ENCODE peak calls at places on chromosomes 6 and 20, in ten cellular contexts. V, D, K, M, E, F, A, X, N and B are unnamed samples. For H3K4me1, the result is how much of the 10 kb centered on the place peaks cover.

GRCh38 chr6:117167520-117168271 is 97.7 kb upstream of the VGLL2 start:
- DNase-seq in V (no peak), X (peak), K (no peak), E (peak), N (peak), A (peak), D (no peak), F (no peak), M (no peak), B (peak)

GRCh38 chr20:37202267-37202943 is 23.1 kb upstream of the MROH8 start:
- DNase-seq in D (no peak), X (peak), M (peak), N (peak), A (peak), F (no peak), V (no peak), K (peak), E (peak), B (no peak)

GRCh38 chr6:150016324-150017185 is 8.8 kb downstream of the RAET1L start:
- DNase-seq in A (peak), F (peak), V (no peak), X (peak), E (peak), N (peak), K (peak), M (no peak), D (no peak), B (no peak)

GRCh38 chr20:58177799-58178198 is 50.7 kb downstream of the ANKRD60 start:
- DNase-seq in X (peak), F (no peak), M (no peak), D (no peak), A (no peak), N (no peak), V (no peak), E (no peak), K (no peak), B (peak)

GRCh38 chr6:90468080-90468479 is 118.8 kb downstream of the MAP3K7 start:
- DNase-seq in K (no peak), M (peak), V (no peak), F (no peak), D (no peak), A (no peak), X (peak), E (peak), N (no peak), B (no peak)

GRCh38 chr6:1689141-1689540 is 79.4 kb downstream of the FOXC1 start:
- DNase-seq in A (no peak), K (no peak), E (no peak), F (no peak), N (no peak), X (peak), M (no peak), V (no peak), D (no peak), B (no peak)

GRCh38 chr6:124434416-124434815 is 527.8 kb upstream of the RNF217 start:
- DNase-seq in K (no peak), E (no peak), F (no peak), A (no peak), M (no peak), N (no peak), D (no peak), X (no peak), V (no peak), B (no peak)

GRCh38 chr20:20437314-20437713 is 69.4 kb downstream of the INSM1 start:
- DNase-seq in D (no peak), V (no peak), M (no peak), N (no peak), A (no peak), E (no peak), X (no peak), F (no peak), K (no peak), B (no peak)

GRCh38 chr20:38748863-38749153 is 548 bp downstream of the ACTR5 start:
- DNase-seq in N (no peak), M (no peak), A (no peak), K (no peak), D (no peak), E (peak), F (no peak), V (no peak), X (no peak), B (no peak)

GRCh38 chr6:74404366-74404765 is 708.4 kb downstream of the CD109 start:
- DNase-seq in N (no peak), K (no peak), X (peak), V (no peak), F (no peak), M (no peak), D (no peak), A (no peak), E (no peak), B (no peak)

GRCh38 chr20:54475334-54476287 is at the start of gene DOK5:
- DNase-seq in M (no peak), D (peak), A (peak), X (peak), N (peak), E (peak), K (peak), V (peak), F (no peak), B (peak)

GRCh38 chr6:165220030-165220429 is 89.4 kb downstream of the C6orf118 start:
- DNase-seq in V (no peak), A (no peak), M (no peak), D (no peak), F (no peak), E (no peak), X (no peak), K (no peak), N (no peak), B (no peak)

GRCh38 chr6:10278786-10279185 is 136.1 kb downstream of the TFAP2A start:
- DNase-seq in K (no peak), M (no peak), N (no peak), A (no peak), F (no peak), E (no peak), X (no peak), D (no peak), V (no peak), B (no peak)

GRCh38 chr6:157106487-157106886 is 216.8 kb downstream of the TMEM242 start:
- DNase-seq in E (peak), N (no peak), D (no peak), V (no peak), X (peak), M (no peak), A (no peak), K (no peak), F (no peak), B (no peak)

GRCh38 chr20:13277663-13278295 is 56.7 kb downstream of the ISM1 start:
- DNase-seq in N (no peak), D (no peak), K (no peak), E (no peak), F (no peak), V (no peak), A (no peak), X (peak), M (no peak), B (no peak)

GRCh38 chr6:131792091-131792496 is 15.7 kb upstream of the ENPP1 start:
- DNase-seq in M (no peak), A (no peak), N (no peak), V (no peak), E (peak), D (no peak), F (no peak), K (no peak), X (peak), B (no peak)

GRCh38 chr6:151275566-151275965 is 35.8 kb downstream of the AKAP12 start:
- DNase-seq in A (no peak), N (no peak), D (no peak), F (no peak), E (no peak), X (no peak), K (no peak), V (no peak), M (no peak), B (no peak)
- H3K4me1 ChIP-seq in A (under half), N (under half), D (under half), F (under half), E (under half), X (under half), K (under half), V (under half), M (under half), B (under half)

GRCh38 chr6:168157272-168158007 is 78.4 kb upstream of the FRMD1 start:
- DNase-seq in D (peak), K (no peak), N (no peak), V (no peak), M (no peak), A (peak), X (peak), F (no peak), E (peak), B (no peak)
- H3K4me3 ChIP-seq in D (peak), K (no peak), N (no peak), V (no peak), M (no peak), A (no peak), X (peak), F (no peak), E (no peak), B (no peak)

DNA sequence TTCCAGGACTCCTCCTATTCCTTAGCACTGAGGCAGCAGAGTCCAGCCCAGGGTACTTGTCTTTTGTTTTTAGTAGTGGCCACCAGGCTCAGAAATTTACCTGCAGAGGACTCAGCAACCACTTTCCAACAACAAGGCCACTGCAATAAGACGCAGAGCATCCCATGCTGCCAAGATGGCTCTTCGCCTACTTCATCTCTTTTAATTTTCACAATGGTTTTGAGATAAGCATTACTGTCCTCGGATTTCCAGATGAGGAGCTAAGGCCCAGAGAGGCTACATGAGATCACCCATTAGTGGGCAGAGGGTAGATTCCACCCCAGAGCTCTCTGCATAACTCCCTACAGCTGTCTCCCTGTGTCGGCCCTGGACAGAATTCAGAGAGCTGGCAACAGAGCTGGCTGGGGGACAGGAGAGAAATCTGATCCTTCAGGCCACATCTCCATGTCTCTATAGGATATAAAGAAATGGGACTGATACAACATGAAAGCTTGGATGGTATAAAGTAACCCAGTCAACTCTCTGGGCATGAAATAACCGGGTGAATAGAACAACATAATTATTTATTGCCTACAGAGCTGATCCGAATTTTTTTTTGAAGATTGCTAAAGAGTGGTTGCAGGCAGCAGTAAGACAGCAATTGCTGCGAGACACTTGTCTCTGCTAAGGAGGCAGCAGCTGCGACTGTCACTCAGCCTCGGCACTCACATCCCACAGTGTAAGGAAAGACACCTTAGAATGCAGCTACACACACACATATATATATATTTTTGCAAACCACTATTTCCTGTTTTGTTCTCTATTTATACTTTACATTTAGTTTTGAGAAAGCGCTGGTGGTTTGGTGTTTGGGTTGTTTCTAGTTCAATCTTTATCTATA is 37.2 kb downstream of the SCML4 start:
- DNase-seq in D (no peak), M (no peak), K (peak), N (no peak), E (no peak), V (no peak), X (no peak), A (no peak), F (no peak), B (no peak)
- H3K4me1 ChIP-seq in D (under half), M (under half), K (under half), N (under half), E (under half), V (under half), X (under half), A (under half), F (under half), B (under half)

DNA sequence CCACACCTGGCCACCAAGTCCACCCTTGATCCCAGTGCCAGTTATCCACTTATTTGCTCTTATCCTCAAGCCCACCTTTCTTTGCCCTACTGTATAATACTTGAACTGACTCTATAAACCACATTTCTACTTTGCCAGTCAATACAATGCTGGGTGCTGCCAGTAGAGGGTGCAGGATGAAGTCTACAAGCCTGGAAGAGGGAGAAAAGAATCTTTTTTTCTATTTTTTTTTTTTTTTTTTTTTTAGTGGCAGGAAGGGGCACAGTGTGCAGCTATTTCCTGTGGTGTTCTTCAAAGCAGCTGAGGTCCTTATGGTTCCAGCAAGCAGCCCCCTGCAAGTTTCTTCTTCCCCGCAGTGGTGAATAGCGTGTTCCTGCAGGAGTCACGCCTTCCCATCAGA is 22.2 kb upstream of the GABRR1 start:
- DNase-seq in F (no peak), V (no peak), N (no peak), A (no peak), E (peak), X (peak), M (peak), D (no peak), K (no peak), B (no peak)
- H3K4me3 ChIP-seq in F (no peak), V (no peak), N (no peak), A (no peak), E (no peak), X (no peak), M (no peak), D (no peak), K (no peak), B (no peak)

DNA sequence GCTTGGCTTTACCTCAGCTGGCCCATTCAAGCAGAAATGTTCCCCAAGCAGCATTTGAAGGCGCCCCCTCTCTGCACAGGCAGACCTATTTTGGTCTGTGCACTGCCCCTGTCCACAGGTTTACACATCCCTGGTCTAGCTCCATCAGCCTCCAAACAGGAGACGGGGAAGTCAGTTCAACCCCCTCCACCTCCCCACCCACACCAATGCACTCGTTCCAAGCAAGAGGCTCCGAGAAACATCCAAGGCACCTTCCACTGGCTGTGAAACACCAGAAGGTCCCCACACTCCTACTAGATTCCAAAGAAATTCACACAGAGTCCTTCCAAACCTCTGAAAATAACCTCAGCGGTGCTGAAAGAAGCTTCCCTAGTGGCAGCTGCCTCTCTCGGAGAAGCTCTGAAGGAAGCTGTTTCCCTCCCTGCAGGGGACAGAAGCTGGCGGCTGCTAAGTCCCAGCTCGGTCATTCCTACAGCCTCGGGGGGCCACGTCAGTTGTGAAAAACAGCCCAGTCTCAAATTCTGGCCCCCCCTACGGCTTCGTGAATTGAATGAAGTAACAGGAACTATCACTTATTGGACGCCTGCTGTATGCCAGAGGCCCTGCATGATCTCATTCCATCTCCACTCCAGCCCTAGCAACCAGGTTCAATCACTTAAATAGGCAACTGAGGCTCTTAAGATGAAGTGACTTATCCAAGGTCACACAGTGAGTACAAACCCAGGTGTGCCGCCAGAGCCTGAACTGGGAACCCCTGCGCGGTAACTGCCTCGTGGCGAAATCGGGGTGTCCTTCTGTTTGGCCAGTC is 815 bp downstream of the SPATA2 start:
- DNase-seq in A (no peak), X (peak), K (no peak), V (peak), E (peak), N (no peak), D (no peak), F (no peak), M (peak), B (no peak)
- H3K4me1 ChIP-seq in A (under half), X (under half), K (under half), V (under half), E (under half), N (under half), D (under half), F (half or more), M (under half), B (under half)

GRCh38 chr20:16368645-16369292 is 204.5 kb downstream of the KIF16B start:
- DNase-seq in F (no peak), M (no peak), D (no peak), K (no peak), A (peak), N (no peak), E (peak), X (peak), V (no peak), B (no peak)
- H3K4me3 ChIP-seq in F (no peak), M (no peak), D (no peak), K (no peak), A (no peak), N (no peak), E (no peak), X (no peak), V (no peak), B (no peak)

GRCh38 chr6:6005467-6006427 is 978 bp downstream of the NRN1 start:
- DNase-seq in D (no peak), K (no peak), F (no peak), A (no peak), N (no peak), M (no peak), E (peak), X (peak), V (no peak), B (no peak)
- H3K4me1 ChIP-seq in D (half or more), K (under half), F (half or more), A (under half), N (under half), M (under half), E (under half), X (under half), V (under half), B (under half)

DNA sequence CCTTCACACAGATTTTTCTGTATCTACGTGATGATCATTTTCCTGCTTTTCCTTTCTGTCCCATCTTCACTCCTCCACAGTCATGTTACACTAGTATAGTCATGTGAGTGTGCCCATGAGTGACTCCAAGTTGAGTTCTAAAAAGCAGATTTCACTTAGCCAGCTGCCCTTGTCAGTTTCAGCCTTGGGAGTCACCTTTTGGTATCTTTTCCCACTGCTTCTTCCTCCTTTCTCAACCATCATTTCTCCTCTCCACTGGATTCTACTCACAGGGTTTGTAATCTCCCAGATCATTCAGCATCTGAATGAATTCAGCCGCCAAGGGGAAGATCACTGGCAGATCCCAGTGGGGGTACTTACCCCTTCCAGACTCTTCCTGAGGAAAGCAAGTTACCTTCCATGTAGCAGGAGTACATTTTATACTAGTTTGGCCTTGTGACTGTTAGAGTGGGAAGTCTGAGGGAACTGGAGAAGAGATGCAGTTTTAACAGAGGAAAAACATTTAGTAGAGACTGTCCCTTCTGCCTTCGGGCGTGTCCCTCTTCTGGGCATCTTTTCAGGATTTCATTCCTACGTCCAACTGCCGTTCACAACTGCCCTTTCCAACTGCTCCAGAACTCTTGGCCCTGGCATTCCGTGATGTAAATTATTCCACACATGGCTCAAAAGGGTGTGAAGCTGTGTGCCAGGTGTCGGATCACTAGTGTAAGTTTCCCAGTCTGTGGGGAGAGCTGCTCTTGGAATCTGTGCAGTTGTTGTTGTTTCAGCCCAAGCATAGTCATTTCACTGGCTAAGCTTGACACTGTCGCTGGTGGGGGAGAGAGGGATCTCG is 38.9 kb downstream of the BICRAL start:
- DNase-seq in M (no peak), V (no peak), N (peak), D (peak), K (no peak), F (no peak), E (peak), X (peak), A (no peak), B (no peak)
- H3K4me3 ChIP-seq in M (no peak), V (no peak), N (peak), D (peak), K (no peak), F (no peak), E (no peak), X (peak), A (no peak), B (peak)

GRCh38 chr6:152121910-152122309 is 314.4 kb downstream of the ESR1 start:
- DNase-seq in N (peak), X (no peak), F (no peak), K (no peak), M (no peak), D (no peak), V (no peak), E (no peak), A (no peak), B (no peak)

GRCh38 chr6:152118678-152119077 is 311.2 kb downstream of the ESR1 start:
- DNase-seq in F (no peak), K (no peak), N (no peak), M (no peak), X (no peak), D (no peak), V (no peak), A (no peak), E (no peak), B (no peak)

GRCh38 chr6:152117156-152118129 is 310.0 kb downstream of the ESR1 start:
- DNase-seq in A (no peak), K (no peak), X (no peak), D (no peak), E (no peak), V (no peak), F (no peak), N (no peak), M (no peak), B (no peak)

GRCh38 chr6:152122434-152122833 is 315.0 kb downstream of the ESR1 start:
- DNase-seq in A (no peak), K (no peak), M (no peak), V (no peak), N (no peak), X (no peak), F (no peak), D (no peak), E (no peak), B (no peak)

DNA sequence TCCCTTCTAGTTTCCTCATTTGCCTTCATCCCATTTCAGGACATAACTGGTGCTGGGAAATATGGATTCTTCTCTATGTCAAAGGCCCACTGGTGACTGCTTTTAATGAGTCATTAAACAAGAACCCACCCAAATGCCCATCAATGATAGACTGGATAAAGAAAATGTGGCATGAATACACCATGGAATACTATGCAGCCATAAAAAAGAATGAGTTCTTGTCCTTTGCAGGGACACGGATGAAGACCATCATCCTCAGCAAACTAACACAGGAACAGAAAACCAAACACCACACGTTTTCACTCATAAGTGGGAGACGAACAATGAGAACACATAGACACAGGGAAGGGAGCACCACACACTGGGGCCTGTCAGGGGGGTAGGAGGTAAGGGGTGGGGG is 310.7 kb downstream of the ESR1 start:
- DNase-seq in K (no peak), N (no peak), F (no peak), E (no peak), X (no peak), M (no peak), A (no peak), V (no peak), D (no peak), B (no peak)
- H3K4me1 ChIP-seq in K (under half), N (under half), F (under half), E (under half), X (under half), M (under half), A (under half), V (under half), D (under half), B (under half)